ENCODE peak calls at places on chromosome 11, in four cellular contexts. J is NCI-H1092 treated with DMSO at 0.1 percent for 48 hours, Y is GM10248, X is OCI-LY7. I is an unnamed sample.

GRCh38 chr11:119626197-119626909 is 102.6 kb downstream of the NECTIN1 start:
- DNase-seq in X (no peak), Y (no peak), J (no peak), I (no peak)

GRCh38 chr11:120065876-120066275 is 72.0 kb downstream of the TRIM29 start:
- DNase-seq in Y (no peak), J (no peak), X (no peak), I (no peak)

GRCh38 chr11:72189448-72190250 is 2.3 kb upstream of the FOLR1 start:
- DNase-seq in J (peak), X (no peak), Y (no peak), I (no peak)

GRCh38 chr11:128586689-128587088 is 669 bp downstream of the ETS1 start:
- DNase-seq in Y (no peak), J (no peak), X (no peak), I (no peak)

GRCh38 chr11:134425413-134425812 is 13.4 kb upstream of the B3GAT1 start:
- DNase-seq in J (no peak), Y (no peak), X (no peak), I (no peak)

GRCh38 chr11:77778549-77778948 is 42.0 kb downstream of the RSF1 start:
- DNase-seq in J (no peak), Y (no peak), X (no peak), I (no peak)

GRCh38 chr11:75884321-75884720 is 69.3 kb downstream of the UVRAG start:
- DNase-seq in J (no peak), Y (no peak), X (no peak), I (no peak)

GRCh38 chr11:109432105-109432504 is 10.1 kb downstream of the C11orf87 start:
- DNase-seq in X (no peak), J (no peak), Y (no peak), I (no peak)

GRCh38 chr11:109838034-109838433 is 255.2 kb upstream of the ZC3H12C start:
- DNase-seq in Y (no peak), J (no peak), X (no peak), I (no peak)

GRCh38 chr11:76096552-76096951 is 109.8 kb downstream of the WNT11 start:
- DNase-seq in J (no peak), X (no peak), Y (no peak), I (no peak)

GRCh38 chr11:32140121-32140520 is 49.2 kb downstream of the RCN1 start:
- DNase-seq in Y (no peak), X (no peak), J (no peak), I (no peak)

GRCh38 chr11:84501750-84502149 is 1125.4 kb downstream of the DLG2 start:
- DNase-seq in J (no peak), Y (no peak), X (peak), I (no peak)

GRCh38 chr11:79860336-79860735 is 419.5 kb upstream of the TENM4 start:
- DNase-seq in Y (no peak), X (no peak), J (no peak), I (no peak)

GRCh38 chr11:20011294-20011951 is 148.9 kb downstream of the DBX1 start:
- DNase-seq in X (no peak), Y (no peak), J (peak), I (no peak)

GRCh38 chr11:46391578-46392420 is at the start of gene CHRM4:
- DNase-seq in X (no peak), J (peak), Y (peak), I (no peak)

GRCh38 chr11:70323811-70324210 is 53.3 kb downstream of the PPFIA1 start:
- DNase-seq in J (no peak), Y (no peak), X (no peak), I (no peak)

GRCh38 chr11:35237860-35238715 is 99.1 kb downstream of the CD44 start:
- DNase-seq in Y (peak), J (peak), X (peak), I (peak)

GRCh38 chr11:73318501-73319011 is 10.5 kb downstream of the ARHGEF17 start:
- DNase-seq in J (no peak), Y (no peak), X (no peak), I (no peak)

GRCh38 chr11:118224512-118225180 is at the start of gene JAML:
- DNase-seq in X (peak), Y (peak), J (no peak), I (no peak)

GRCh38 chr11:59062602-59063529 is 23.2 kb upstream of the GLYATL1B start:
- DNase-seq in X (no peak), Y (no peak), J (no peak), I (no peak)

GRCh38 chr11:77617892-77618291 is 19.7 kb downstream of the CLNS1A start:
- DNase-seq in Y (no peak), X (no peak), J (no peak), I (no peak)

GRCh38 chr11:19777342-19778102 is 64.9 kb downstream of the NAV2 start:
- DNase-seq in Y (peak), J (peak), X (no peak), I (peak)

GRCh38 chr11:119480375-119481020 is 57.5 kb upstream of the THY1 start:
- DNase-seq in J (no peak), Y (no peak), X (no peak), I (no peak)

GRCh38 chr11:97254790-97255189 is 865.0 kb downstream of the JRKL start:
- DNase-seq in X (no peak), J (no peak), Y (no peak), I (no peak)

GRCh38 chr11:72777755-72778278 is 16.0 kb downstream of the STARD10 start:
- DNase-seq in J (no peak), Y (no peak), X (no peak), I (no peak)